ENCODE peak calls at places on chromosomes 7 and 10, in four cellular contexts. B is brain microvascular endothelial cell, I is BE2C, S is Calu3. F is an unnamed sample.

GRCh38 chr10:85319826-85320225 is 991.4 kb downstream of the CCSER2 start:
- DNase-seq in B (no peak), I (peak), S (no peak), F (no peak)

GRCh38 chr7:139246905-139247304 is 15.9 kb downstream of the UBN2 start:
- DNase-seq in B (no peak), I (no peak), S (no peak), F (no peak)

GRCh38 chr10:104300736-104301292 is 31.8 kb downstream of the GSTO2 start:
- DNase-seq in B (peak), I (peak), S (no peak), F (peak)

GRCh38 chr10:17175551-17175950 is 25.9 kb downstream of the TRDMT1 start:
- DNase-seq in B (peak), I (no peak), S (peak), F (no peak)

GRCh38 chr10:79382491-79382941 is 35.2 kb downstream of the PPIF start:
- DNase-seq in B (no peak), I (no peak), S (no peak), F (no peak)

GRCh38 chr7:110604885-110605284 is 486.0 kb upstream of the LRRN3 start:
- DNase-seq in B (no peak), I (no peak), S (no peak), F (no peak)

GRCh38 chr10:131533846-131534526 is 222.5 kb upstream of the TCERG1L start:
- DNase-seq in B (no peak), I (no peak), S (no peak), F (no peak)

GRCh38 chr7:83648464-83649241 is at the start of gene SEMA3E:
- DNase-seq in B (peak), I (peak), S (peak), F (peak)

GRCh38 chr10:14285941-14286555 is 44.7 kb downstream of the FRMD4A start:
- DNase-seq in B (no peak), I (no peak), S (no peak), F (no peak)

GRCh38 chr10:71372882-71373495 is 23.7 kb upstream of the CDH23 start:
- DNase-seq in B (no peak), I (no peak), S (no peak), F (no peak)

GRCh38 chr10:31358688-31359330 is 39.8 kb downstream of the ZEB1 start:
- DNase-seq in B (no peak), I (no peak), S (no peak), F (no peak)

GRCh38 chr7:157336383-157337315 is at the start of gene DNAJB6:
- DNase-seq in B (peak), I (peak), S (peak), F (peak)

GRCh38 chr10:60835005-60835404 is 56.7 kb downstream of the CDK1 start:
- DNase-seq in B (no peak), I (no peak), S (no peak), F (no peak)

GRCh38 chr7:121278120-121279021 is 50.4 kb upstream of the WNT16 start:
- DNase-seq in B (peak), I (no peak), S (no peak), F (no peak)

GRCh38 chr10:28130267-28130666 is 131.4 kb upstream of the ODAD2 start:
- DNase-seq in B (peak), I (no peak), S (no peak), F (no peak)

GRCh38 chr10:75187961-75188426 is 22.6 kb upstream of the VDAC2 start:
- DNase-seq in B (peak), I (peak), S (peak), F (peak)

GRCh38 chr7:100563809-100564400 is 9.8 kb downstream of the SAP25 start:
- DNase-seq in B (peak), I (peak), S (peak), F (peak)

GRCh38 chr7:145868935-145869334 is 247.7 kb upstream of the CNTNAP2 start:
- DNase-seq in B (no peak), I (no peak), S (no peak), F (no peak)

GRCh38 chr10:123136221-123136805 is 543 bp downstream of the HMX3 start:
- DNase-seq in B (no peak), I (no peak), S (no peak), F (peak)

DNA sequence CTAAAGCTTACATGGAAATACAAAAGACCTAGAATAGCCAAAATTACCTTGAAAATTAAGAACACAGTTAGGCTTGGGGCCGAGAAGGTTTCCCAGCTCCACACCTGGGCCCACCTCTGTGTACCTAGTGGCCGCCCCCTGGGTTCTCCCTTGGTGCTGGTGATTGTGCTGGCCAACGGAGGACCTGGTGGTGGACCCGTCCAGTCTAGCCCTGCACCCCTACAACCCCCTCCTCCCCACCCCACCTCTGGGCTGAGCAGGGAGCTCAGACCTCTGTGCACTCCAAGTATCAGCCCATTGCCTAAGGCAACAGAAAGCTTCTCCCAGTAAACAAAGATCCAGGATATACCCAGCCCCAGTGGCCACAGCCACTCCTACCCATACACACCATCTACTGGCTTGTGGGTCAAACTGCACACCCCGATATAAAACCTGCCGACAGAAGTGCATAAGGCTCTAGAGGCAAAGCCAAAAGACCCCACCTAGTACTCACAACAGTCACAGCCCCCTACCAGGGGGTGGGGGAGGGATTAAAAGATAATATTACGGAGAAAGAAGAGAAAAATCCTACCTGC is 105.0 kb upstream of the DIP2C start:
- DNase-seq in B (no peak), I (peak), S (no peak), F (no peak)
- TF ChIP-seq CTCF in B (peak), I (peak), S (peak), F (no peak)

GRCh38 chr7:82319674-82320118 is 123.9 kb downstream of the CACNA2D1 start:
- DNase-seq in B (peak), I (peak), S (no peak), F (peak)

GRCh38 chr7:82313269-82313668 is 130.3 kb downstream of the CACNA2D1 start:
- DNase-seq in B (no peak), I (no peak), S (no peak), F (no peak)

GRCh38 chr7:82312646-82313045 is 130.9 kb downstream of the CACNA2D1 start:
- DNase-seq in B (no peak), I (no peak), S (no peak), F (no peak)

GRCh38 chr7:82317760-82318159 is 125.8 kb downstream of the CACNA2D1 start:
- DNase-seq in B (no peak), I (no peak), S (no peak), F (no peak)

DNA sequence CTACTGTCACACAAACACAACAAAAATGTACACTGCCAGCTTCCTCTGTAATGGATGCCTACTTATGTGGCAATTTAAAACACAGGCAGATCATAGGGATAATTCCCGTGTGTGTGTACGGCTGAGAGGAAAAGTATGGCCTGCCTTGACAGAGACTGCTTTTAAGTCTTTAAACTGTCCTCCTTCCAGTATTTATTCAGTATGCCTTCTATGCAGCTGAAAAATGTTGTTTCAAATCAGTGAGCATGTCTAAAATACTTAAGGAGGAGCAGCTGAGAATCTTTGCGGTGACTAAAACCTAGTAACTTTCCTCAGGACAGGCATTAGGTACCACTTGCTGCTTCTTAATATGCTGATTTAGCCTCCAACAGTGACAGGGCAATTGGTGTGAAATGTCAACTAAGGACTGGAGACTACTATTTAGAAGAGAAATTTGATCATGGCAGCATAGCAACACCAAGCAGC is 126.3 kb downstream of the CACNA2D1 start:
- DNase-seq in B (no peak), I (no peak), S (no peak), F (no peak)
- TF ChIP-seq CTCF in B (no peak), I (no peak), S (no peak), F (no peak)

GRCh38 chr7:128841961-128842673 is 11.9 kb downstream of the FLNC start:
- DNase-seq in B (peak), I (peak), S (no peak), F (peak)
- TF ChIP-seq CTCF in B (peak), I (peak), S (peak), F (peak)

GRCh38 chr7:23394828-23395227 is 75.5 kb downstream of the IGF2BP3 start:
- DNase-seq in B (no peak), I (no peak), S (no peak), F (no peak)
- TF ChIP-seq CTCF in B (no peak), I (no peak), S (no peak), F (no peak)

GRCh38 chr7:149873074-149873967 is 448 bp upstream of the ATP6V0E2 start:
- DNase-seq in B (peak), I (peak), S (peak), F (peak)

GRCh38 chr7:149873968-149874643 is at the start of gene ATP6V0E2:
- DNase-seq in B (no peak), I (no peak), S (no peak), F (no peak)

GRCh38 chr7:149871576-149871975 is 2.2 kb upstream of the ATP6V0E2 start:
- DNase-seq in B (no peak), I (no peak), S (no peak), F (no peak)

GRCh38 chr7:149870701-149871483 is 2.9 kb upstream of the ATP6V0E2 start:
- DNase-seq in B (no peak), I (no peak), S (no peak), F (no peak)

DNA sequence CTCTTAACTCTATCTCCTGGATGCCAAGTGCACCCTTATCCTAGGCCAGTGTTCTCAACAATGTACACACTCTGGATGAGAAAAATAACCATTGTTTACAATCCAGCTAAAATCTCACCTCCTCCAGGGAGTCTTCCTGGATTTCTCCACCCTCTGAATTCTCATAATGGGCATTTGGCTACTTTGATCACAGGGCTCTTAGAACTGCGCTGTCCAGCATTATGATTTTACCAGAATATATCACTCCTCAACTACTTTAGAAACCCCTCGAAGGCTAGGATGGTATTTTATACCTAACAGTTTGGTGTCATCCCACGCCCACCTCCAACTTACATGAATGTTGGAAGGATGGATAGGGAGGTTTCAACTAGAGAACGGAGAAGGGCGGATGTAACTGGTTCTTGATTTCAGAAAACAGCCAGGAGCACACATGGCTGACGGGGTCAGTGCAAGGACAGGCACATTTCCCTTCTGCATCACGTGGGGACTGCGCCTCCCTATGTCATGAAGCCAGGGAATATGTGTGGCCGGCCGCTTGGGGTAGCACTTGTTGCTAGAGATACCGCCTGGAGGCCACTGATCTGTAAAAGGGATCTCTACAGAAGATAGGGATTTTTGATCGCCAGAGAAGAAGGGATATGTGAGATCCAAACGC is 1.2 kb upstream of the ATP6V0E2 start:
- DNase-seq in B (peak), I (peak), S (peak), F (peak)
- TF ChIP-seq CTCF in B (peak), I (peak), S (no peak), F (no peak)